ENCODE peak calls at places on chromosomes 4 and X, in five cellular contexts. X is GM12878, T is IMR-90, P is GM23248, F is endothelial cell of umbilical vein. M is an unnamed sample. For H3K4me1, the result is how much of the 10 kb centered on the place peaks cover.

GRCh38 chr4:4356106-4357041 is 30.5 kb upstream of the NSG1 start:
- DNase-seq in T (no peak), F (no peak), P (no peak), X (no peak), M (no peak)

GRCh38 chr4:7847206-7847605 is 92.5 kb downstream of the AFAP1 start:
- DNase-seq in F (no peak), P (no peak), X (no peak), T (no peak), M (no peak)

GRCh38 chr4:7433376-7434140 is 1.2 kb downstream of the PSAPL1 start:
- DNase-seq in P (no peak), X (no peak), F (no peak), T (no peak), M (no peak)

GRCh38 chr4:157072002-157072401 is 3.9 kb upstream of the GLRB start:
- DNase-seq in T (peak), F (peak), P (peak), X (no peak), M (peak)

GRCh38 chrX:118756111-118756510 is 28.7 kb downstream of the IL13RA1 start:
- DNase-seq in P (peak), F (no peak), X (no peak), T (no peak), M (peak)

GRCh38 chr4:86594559-86595425 is 677 bp downstream of the PTPN13 start:
- DNase-seq in X (no peak), F (peak), P (peak), T (peak), M (peak)

GRCh38 chr4:158769175-158769831 is 477 bp downstream of the FNIP2 start:
- DNase-seq in P (peak), F (peak), X (no peak), T (no peak), M (peak)

GRCh38 chr4:2040391-2041233 is 18.5 kb upstream of the NAT8L start:
- DNase-seq in X (no peak), F (no peak), P (no peak), T (no peak), M (no peak)

GRCh38 chr4:40976343-40976742 is 226.6 kb downstream of the NSUN7 start:
- DNase-seq in P (peak), X (no peak), T (peak), F (peak), M (peak)

GRCh38 chr4:137685357-137685756 is 153.1 kb upstream of the PCDH18 start:
- DNase-seq in T (peak), F (no peak), P (peak), X (no peak), M (no peak)
- H3K4me1 ChIP-seq in T (under half), F (under half), P (under half), X (under half), M (under half)

GRCh38 chrX:72305286-72306084 is at the start of gene CITED1:
- DNase-seq in F (no peak), P (peak), X (no peak), T (no peak), M (peak)
- H3K9ac ChIP-seq in F (no peak), P (no peak), X (no peak), T (no peak), M (no peak)

DNA sequence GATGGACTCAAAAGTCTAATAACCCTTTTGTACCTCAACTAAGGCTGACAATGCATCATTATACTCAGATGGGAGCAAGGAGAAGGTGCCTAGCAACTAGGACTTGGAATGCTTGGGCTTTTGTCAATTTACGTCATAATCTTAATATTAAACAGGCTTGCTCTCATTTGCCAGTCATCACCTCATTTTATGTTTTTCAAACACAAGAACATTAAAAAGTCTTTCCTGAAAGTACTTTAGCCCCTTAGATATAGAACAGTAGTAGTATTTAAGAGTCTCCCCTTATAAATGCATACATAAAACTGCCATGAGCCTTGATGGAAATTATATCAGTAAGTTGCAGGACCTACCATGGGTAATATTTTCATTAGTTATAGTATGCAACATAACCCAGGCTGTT is 150.7 kb upstream of the INTU start:
- DNase-seq in P (no peak), T (no peak), F (no peak), X (no peak), M (no peak)
- H2AFZ ChIP-seq in P (no peak), T (no peak), F (no peak), X (no peak), M (no peak)

GRCh38 chrX:9456250-9457074 is 8.4 kb upstream of the TBL1X start:
- DNase-seq in T (no peak), P (no peak), F (no peak), X (no peak), M (no peak)

GRCh38 chrX:9464435-9465371 is at the start of gene TBL1X:
- DNase-seq in X (no peak), F (peak), P (peak), T (peak), M (no peak)

GRCh38 chrX:9458516-9459078 is 6.3 kb upstream of the TBL1X start:
- DNase-seq in P (no peak), F (no peak), X (no peak), T (no peak), M (no peak)

GRCh38 chrX:9461087-9461486 is 3.8 kb upstream of the TBL1X start:
- DNase-seq in F (no peak), P (no peak), X (no peak), T (no peak), M (no peak)

DNA sequence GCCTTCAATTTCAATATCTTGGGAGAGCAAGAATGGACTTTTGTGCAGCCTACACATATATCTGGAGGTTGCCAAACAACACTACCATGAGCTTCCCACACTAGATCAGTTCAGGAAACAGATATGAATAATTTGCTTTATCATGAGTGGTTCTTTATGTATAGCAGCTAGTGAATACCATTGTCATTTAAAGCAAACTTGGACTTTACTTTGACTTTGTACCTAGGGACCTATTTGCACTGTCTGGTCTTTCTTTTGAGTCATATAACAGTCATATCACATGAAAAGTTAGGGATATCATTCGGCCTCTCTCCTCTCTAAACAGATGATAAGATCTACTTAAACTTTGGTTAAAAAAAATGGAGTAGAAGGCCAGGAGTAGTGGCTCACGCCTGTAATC is 5.5 kb upstream of the TBL1X start:
- DNase-seq in F (no peak), X (no peak), T (no peak), P (no peak), M (no peak)
- H3K4me1 ChIP-seq in F (under half), X (under half), T (under half), P (under half), M (under half)

GRCh38 chr4:52711271-52711670 is 40.0 kb downstream of the ERVMER34-1 start:
- DNase-seq in T (no peak), P (no peak), F (no peak), X (no peak), M (no peak)

GRCh38 chr4:52712172-52712990 is 38.8 kb downstream of the ERVMER34-1 start:
- DNase-seq in F (peak), T (peak), P (peak), X (peak), M (peak)

GRCh38 chr4:52712991-52713275 is 38.3 kb downstream of the ERVMER34-1 start:
- DNase-seq in P (no peak), X (no peak), T (no peak), F (peak), M (no peak)

GRCh38 chr4:52713456-52713937 is 37.7 kb downstream of the ERVMER34-1 start:
- DNase-seq in X (no peak), T (peak), P (no peak), F (peak), M (no peak)

DNA sequence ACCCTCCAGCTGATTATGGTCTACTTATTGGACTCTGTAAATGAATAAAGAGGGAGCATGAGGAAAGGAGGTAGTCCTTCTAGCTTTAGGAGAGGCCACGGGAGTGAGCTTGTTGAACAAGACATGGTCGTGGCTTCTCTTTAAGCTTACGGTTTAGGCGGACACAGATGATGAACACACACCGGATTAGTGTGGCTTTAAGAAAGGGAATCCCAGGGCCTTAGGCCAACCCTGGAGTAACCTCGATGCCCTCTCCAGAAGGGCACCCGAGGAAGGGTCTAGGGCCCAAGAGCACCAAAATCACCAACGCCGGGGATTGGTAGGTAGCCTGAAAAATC is 39.4 kb downstream of the ERVMER34-1 start:
- DNase-seq in T (no peak), X (no peak), F (no peak), P (no peak), M (no peak)
- H3K9ac ChIP-seq in T (no peak), X (peak), F (no peak), P (no peak), M (peak)

DNA sequence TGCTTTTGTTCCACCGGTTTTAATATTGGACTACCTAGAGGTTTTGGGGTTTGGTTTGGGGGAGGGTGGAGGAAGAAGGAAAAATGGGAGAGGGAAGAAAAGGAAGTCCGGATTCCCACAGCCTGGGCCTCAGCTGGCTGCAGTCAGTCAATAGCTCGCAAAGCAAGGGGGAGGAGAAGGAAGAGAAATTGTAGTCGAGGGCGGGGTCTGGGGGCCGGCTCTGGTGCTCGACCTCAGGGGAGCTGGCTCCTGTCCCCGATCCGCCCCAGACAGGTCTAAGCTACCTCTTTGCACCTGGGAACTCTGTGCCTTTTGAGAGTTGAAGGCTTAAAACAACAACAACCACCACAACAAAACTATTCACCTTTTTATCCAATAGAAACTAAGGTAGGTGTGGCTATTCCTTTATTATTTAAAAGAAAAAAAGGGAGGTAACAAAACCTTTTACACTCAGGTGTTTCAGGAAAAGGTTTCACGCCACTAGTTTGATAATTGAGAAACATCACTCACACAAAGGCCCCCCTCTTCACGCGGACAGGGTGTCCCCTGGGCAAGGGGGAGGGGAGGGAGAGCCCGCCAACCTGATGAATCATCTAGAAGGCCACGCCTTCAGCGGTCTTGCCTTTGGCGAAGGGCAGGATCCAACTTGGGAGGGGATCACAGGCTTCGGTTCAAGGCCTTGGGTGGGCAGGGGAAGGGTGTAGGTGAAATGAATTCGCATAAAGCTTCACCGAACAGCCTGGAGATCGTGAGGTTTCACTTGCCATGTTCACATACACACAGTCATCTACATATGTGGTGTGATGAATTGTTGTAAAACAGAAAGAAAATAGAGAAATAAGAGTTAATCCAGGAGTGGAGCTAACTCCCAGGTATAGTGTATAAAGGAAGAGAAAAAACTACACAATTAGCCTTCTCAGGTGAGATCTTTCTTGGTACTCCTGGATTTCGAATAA is 1.7 kb upstream of the LNX1 start:
- DNase-seq in F (peak), X (no peak), P (no peak), T (no peak), M (peak)
- H2AFZ ChIP-seq in F (peak), X (peak), P (no peak), T (peak), M (peak)

GRCh38 chr4:153154010-153154975 is 50.0 kb upstream of the TRIM2 start:
- DNase-seq in P (peak), F (peak), T (peak), X (no peak), M (peak)
- H3K4me1 ChIP-seq in P (under half), F (under half), T (under half), X (under half), M (under half)

GRCh38 chrX:101057095-101057714 is 5.3 kb upstream of the TRMT2B start:
- DNase-seq in F (peak), P (peak), X (peak), T (peak), M (peak)
- H3K9ac ChIP-seq in F (peak), P (no peak), X (no peak), T (no peak), M (no peak)

GRCh38 chr4:89610236-89610635 is 226.7 kb downstream of the SNCA start:
- DNase-seq in T (no peak), F (no peak), P (no peak), X (no peak), M (no peak)
- H2AFZ ChIP-seq in T (no peak), F (no peak), P (no peak), X (no peak), M (no peak)

M was measured in mammary epithelial cell.